ENCODE peak calls at places on chromosomes 2 and 18, in seven cellular contexts. O is endothelial cell, Q is GM10248, R is spleen, F is BE2C, U is nephron progenitor cell, N is WTC11. T is an unnamed sample.

GRCh38 chr2:13006829-13007715 is 290.3 kb downstream of the TRIB2 start:
- DNase-seq in O (peak; percentile 78), Q (peak; percentile 34), R (no peak), F (peak; percentile 79), U (peak; percentile 74), N (peak; percentile 70), T (peak; percentile 51)

GRCh38 chr2:32773409-32773808 is 145.6 kb downstream of the TTC27 start:
- DNase-seq in O (no peak), Q (no peak), R (no peak), F (no peak), U (peak; percentile 10), N (no peak), T (no peak)

GRCh38 chr2:101348851-101349250 is 38.5 kb downstream of the CREG2 start:
- DNase-seq in O (no peak), Q (no peak), R (no peak), F (no peak), U (no peak), N (no peak), T (no peak)

GRCh38 chr18:79982736-79983135 is 5.6 kb downstream of the TXNL4A start:
- DNase-seq in O (no peak), Q (no peak), R (no peak), F (no peak), U (no peak), N (no peak), T (no peak)

GRCh38 chr18:22934789-22935188 is 1.7 kb downstream of the RBBP8 start:
- DNase-seq in O (no peak), Q (no peak), R (no peak), F (no peak), U (no peak), N (no peak), T (no peak)

GRCh38 chr2:237190958-237191692 is 105.4 kb downstream of the COPS8 start:
- DNase-seq in O (no peak), Q (no peak), R (no peak), F (no peak), U (no peak), N (no peak), T (no peak)

GRCh38 chr2:150280255-150280654 is 207.2 kb downstream of the RND3 start:
- DNase-seq in O (no peak), Q (no peak), R (no peak), F (no peak), U (no peak), N (no peak), T (no peak)

GRCh38 chr18:12008181-12008767 is 27.0 kb downstream of the IMPA2 start:
- DNase-seq in O (no peak), Q (no peak), R (no peak), F (no peak), U (no peak), N (no peak), T (no peak)

GRCh38 chr2:99806758-99807157 is 316.9 kb upstream of the REV1 start:
- DNase-seq in O (no peak), Q (no peak), R (no peak), F (no peak), U (no peak), N (no peak), T (no peak)

GRCh38 chr2:134460583-134460998 is 206.7 kb downstream of the MGAT5 start:
- DNase-seq in O (peak; percentile 50), Q (peak; percentile 76), R (peak; percentile 83), F (peak; percentile 49), U (peak; percentile 63), N (peak; percentile 82), T (peak; percentile 49)

GRCh38 chr2:119259296-119259860 is 35.7 kb downstream of the STEAP3 start:
- DNase-seq in O (no peak), Q (no peak), R (no peak), F (no peak), U (no peak), N (no peak), T (no peak)

DNA sequence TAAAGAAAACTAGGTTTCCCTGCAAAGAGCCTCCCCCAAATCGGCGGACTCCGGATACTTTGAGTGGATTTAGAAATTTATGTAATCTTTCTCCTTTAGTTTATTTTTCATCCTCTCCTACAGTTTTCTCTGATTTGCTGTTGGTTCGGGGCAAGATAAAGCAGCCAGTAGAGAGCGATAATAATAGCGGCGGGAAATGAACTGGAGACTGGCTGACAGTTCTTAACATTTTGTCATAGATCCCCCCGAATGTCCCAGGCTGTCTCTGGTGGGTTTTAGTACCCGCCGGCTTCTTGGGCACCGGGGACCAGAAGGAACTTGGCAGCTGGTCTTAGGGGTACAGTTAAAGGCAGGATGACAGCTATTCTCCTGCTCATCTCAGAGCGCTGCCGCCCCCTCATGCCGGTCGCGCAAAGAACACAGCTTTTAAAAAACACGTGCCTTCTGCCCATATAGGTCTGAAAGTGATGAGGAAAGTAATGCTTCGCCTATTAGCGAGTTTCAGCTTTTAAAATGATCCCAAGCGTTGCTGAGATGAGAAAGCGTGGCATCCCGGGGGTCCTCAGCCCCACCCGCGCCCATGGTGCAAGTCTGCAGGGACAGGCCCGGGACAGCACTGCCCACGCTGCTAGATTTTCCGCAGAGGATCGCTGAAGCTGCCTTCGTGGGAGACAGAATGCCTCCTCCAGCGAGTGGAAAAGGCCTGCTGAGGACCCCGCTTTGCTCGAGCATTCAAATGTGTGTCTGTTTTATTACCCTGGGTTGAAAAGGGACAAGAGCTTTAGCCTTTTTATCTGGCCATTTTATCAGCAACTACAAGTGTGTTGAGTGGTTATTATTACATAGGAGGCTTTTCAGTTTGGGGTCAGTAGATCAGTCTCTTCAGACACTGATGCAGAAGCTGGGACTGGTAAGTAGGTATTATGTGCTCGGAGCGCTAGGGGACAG is 3.8 kb downstream of the ONECUT2 start:
- DNase-seq in O (no peak), Q (peak; percentile 27), R (no peak), F (no peak), U (no peak), N (no peak), T (no peak)
- TF ChIP-seq CTCF in O (no peak), Q (peak; percentile 27), R (no peak), F (peak; percentile 38), U (no peak), N (no peak), T (peak; percentile 22)

GRCh38 chr2:157572725-157573124 is 55.9 kb downstream of the ACVR1C start:
- DNase-seq in O (no peak), Q (no peak), R (no peak), F (no peak), U (no peak), N (no peak), T (no peak)
- TF ChIP-seq CTCF in O (peak; percentile 68), Q (no peak), R (no peak), F (peak; percentile 24), U (peak; percentile 31), N (peak; percentile 32), T (peak; percentile 56)

GRCh38 chr2:167451496-167452289 is 563.4 kb downstream of the XIRP2 start:
- DNase-seq in O (no peak), Q (no peak), R (no peak), F (no peak), U (no peak), N (peak; percentile 11), T (no peak)
- TF ChIP-seq CTCF in O (no peak), Q (no peak), R (no peak), F (no peak), U (no peak), N (no peak), T (no peak)

DNA sequence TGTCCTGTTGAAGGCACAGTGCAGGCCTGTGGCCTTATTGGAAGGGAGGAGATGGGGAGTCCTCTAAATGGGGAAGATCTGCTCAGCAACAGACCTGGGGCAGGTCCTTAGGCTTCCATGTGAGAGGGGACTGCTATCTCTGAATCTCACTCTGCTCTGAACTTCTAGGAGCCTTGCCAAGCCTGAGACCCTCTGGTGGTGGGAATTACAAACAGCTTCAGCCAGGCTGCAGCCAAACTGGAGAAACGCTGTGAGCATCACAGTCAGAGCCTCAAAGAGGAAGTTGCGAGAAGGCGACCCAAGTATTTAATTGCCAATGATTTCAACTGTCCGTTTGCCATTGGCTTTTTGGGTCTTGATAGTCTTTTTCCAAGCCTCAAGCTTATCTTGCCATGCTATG is 66.8 kb upstream of the MC2R start:
- DNase-seq in O (peak; percentile 29), Q (no peak), R (no peak), F (no peak), U (no peak), N (peak; percentile 49), T (no peak)
- TF ChIP-seq CTCF in O (no peak), Q (no peak), R (no peak), F (no peak), U (no peak), N (no peak), T (peak; percentile 48)

DNA sequence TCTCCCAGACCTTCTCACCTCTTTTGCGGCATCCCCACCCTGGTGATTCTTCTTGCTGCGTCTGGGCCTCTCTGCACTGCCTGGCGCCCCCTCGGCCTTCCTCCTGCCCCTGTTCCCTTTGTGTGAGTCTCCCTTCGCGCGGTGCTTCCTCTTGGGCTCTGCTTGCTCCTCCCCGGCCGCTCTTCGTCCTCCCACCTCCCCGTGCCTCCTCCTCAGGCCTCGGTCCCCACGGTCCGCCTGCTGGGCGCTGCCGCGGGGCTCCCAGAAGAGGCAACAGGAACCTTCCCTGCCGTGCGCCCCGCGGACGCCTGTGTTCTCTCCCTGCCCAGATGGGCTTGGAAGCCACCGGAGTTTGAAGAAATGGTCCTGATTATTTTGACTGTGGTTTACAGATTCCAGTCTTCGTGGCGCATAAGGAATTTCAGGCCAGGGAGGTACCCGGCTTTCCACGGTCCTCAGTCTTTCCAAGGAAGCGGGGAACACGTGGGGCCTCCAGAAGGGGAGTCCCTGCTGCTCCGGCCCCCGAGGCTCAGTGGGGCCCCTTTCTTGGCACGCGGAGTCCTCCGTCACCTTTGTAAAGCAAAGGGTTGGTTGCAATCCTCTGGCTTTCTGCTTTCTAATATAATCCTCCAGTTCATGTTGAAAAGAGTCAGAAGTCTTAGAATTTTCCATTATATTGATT is 13.1 kb downstream of the RNU2-63P start:
- DNase-seq in O (peak; percentile 17), Q (no peak), R (peak; percentile 82), F (no peak), U (peak; percentile 46), N (peak; percentile 57), T (no peak)
- TF ChIP-seq CTCF in O (no peak), Q (no peak), R (no peak), F (no peak), U (no peak), N (no peak), T (no peak)

GRCh38 chr2:24970483-24971299 is 1.1 kb downstream of the DNAJC27 start:
- DNase-seq in O (peak; percentile 15), Q (no peak), R (no peak), F (no peak), U (peak; percentile 41), N (no peak), T (no peak)

GRCh38 chr2:24972315-24972958 is 682 bp upstream of the DNAJC27 start:
- DNase-seq in O (peak; percentile 19), Q (peak; percentile 36), R (peak; percentile 81), F (peak; percentile 25), U (peak; percentile 36), N (no peak), T (no peak)

GRCh38 chr2:24969784-24970183 is 2.0 kb downstream of the DNAJC27 start:
- DNase-seq in O (no peak), Q (no peak), R (no peak), F (no peak), U (no peak), N (no peak), T (no peak)

GRCh38 chr2:24971300-24971549 is 530 bp downstream of the DNAJC27 start:
- DNase-seq in O (no peak), Q (no peak), R (no peak), F (no peak), U (no peak), N (no peak), T (no peak)

GRCh38 chr2:24971550-24972314 is at the start of gene DNAJC27:
- DNase-seq in O (peak; percentile 98), Q (peak; percentile 98), R (peak; percentile 99), F (peak; percentile 99), U (peak; percentile 99), N (peak; percentile 98), T (peak; percentile 96)
- TF ChIP-seq CTCF in O (no peak), Q (no peak), R (no peak), F (no peak), U (no peak), N (no peak), T (no peak)

T was measured in progenitor cell of endocrine pancreas.